ENCODE peak calls at places on chromosomes 7 and 10, in eight cellular contexts. One of them, this sample, is unnamed.

GRCh38 chr7:56079450-56080185 is 13.1 kb downstream of the PHKG1 start:
- DNase-seq in HFF-Myc: peak
- DNase-seq in ecto neural progenitor cell: no peak
- DNase-seq in head of caudate nucleus: peak
- DNase-seq in SK-MEL-5: peak
- DNase-seq in anterior cingulate cortex: peak
- DNase-seq in left ventricle myocardium inferior: peak
- DNase-seq in T-helper 2 cell: no peak
- DNase-seq in this sample: peak

GRCh38 chr10:78316451-78316931 is 282.8 kb downstream of the RPS24 start:
- DNase-seq in T-helper 2 cell: no peak
- DNase-seq in anterior cingulate cortex: no peak
- DNase-seq in SK-MEL-5: no peak
- DNase-seq in left ventricle myocardium inferior: no peak
- DNase-seq in HFF-Myc: peak
- DNase-seq in head of caudate nucleus: no peak
- DNase-seq in ecto neural progenitor cell: peak
- DNase-seq in this sample: no peak

GRCh38 chr10:101402711-101403110 is 48.7 kb downstream of the BTRC start:
- DNase-seq in SK-MEL-5: no peak
- DNase-seq in T-helper 2 cell: no peak
- DNase-seq in ecto neural progenitor cell: no peak
- DNase-seq in HFF-Myc: no peak
- DNase-seq in head of caudate nucleus: no peak
- DNase-seq in anterior cingulate cortex: no peak
- DNase-seq in left ventricle myocardium inferior: no peak
- DNase-seq in this sample: no peak

GRCh38 chr7:157887400-157887799 is 550.6 kb downstream of the DNAJB6 start:
- DNase-seq in head of caudate nucleus: no peak
- DNase-seq in T-helper 2 cell: no peak
- DNase-seq in SK-MEL-5: no peak
- DNase-seq in left ventricle myocardium inferior: no peak
- DNase-seq in ecto neural progenitor cell: no peak
- DNase-seq in anterior cingulate cortex: no peak
- DNase-seq in HFF-Myc: no peak
- DNase-seq in this sample: no peak

GRCh38 chr10:47268696-47269095 is 31.3 kb upstream of the GDF10 start:
- DNase-seq in T-helper 2 cell: no peak
- DNase-seq in left ventricle myocardium inferior: no peak
- DNase-seq in ecto neural progenitor cell: no peak
- DNase-seq in anterior cingulate cortex: no peak
- DNase-seq in head of caudate nucleus: no peak
- DNase-seq in SK-MEL-5: no peak
- DNase-seq in HFF-Myc: no peak
- DNase-seq in this sample: no peak

GRCh38 chr10:74821501-74821900 is 4.9 kb upstream of the KAT6B start:
- DNase-seq in anterior cingulate cortex: no peak
- DNase-seq in left ventricle myocardium inferior: no peak
- DNase-seq in head of caudate nucleus: no peak
- DNase-seq in SK-MEL-5: no peak
- DNase-seq in HFF-Myc: no peak
- DNase-seq in ecto neural progenitor cell: no peak
- DNase-seq in T-helper 2 cell: no peak
- DNase-seq in this sample: no peak

GRCh38 chr7:77765906-77766800 is 32.1 kb downstream of the TMEM60 start:
- DNase-seq in head of caudate nucleus: no peak
- DNase-seq in left ventricle myocardium inferior: no peak
- DNase-seq in T-helper 2 cell: no peak
- DNase-seq in anterior cingulate cortex: no peak
- DNase-seq in HFF-Myc: no peak
- DNase-seq in ecto neural progenitor cell: no peak
- DNase-seq in SK-MEL-5: no peak
- DNase-seq in this sample: no peak

GRCh38 chr7:108497082-108497725 is 28.7 kb downstream of the PNPLA8 start:
- DNase-seq in T-helper 2 cell: no peak
- DNase-seq in left ventricle myocardium inferior: no peak
- DNase-seq in head of caudate nucleus: peak
- DNase-seq in ecto neural progenitor cell: no peak
- DNase-seq in SK-MEL-5: peak
- DNase-seq in HFF-Myc: peak
- DNase-seq in anterior cingulate cortex: no peak
- DNase-seq in this sample: no peak

GRCh38 chr10:108204528-108205313 is 1040.2 kb upstream of the SORCS1 start:
- DNase-seq in HFF-Myc: peak
- DNase-seq in left ventricle myocardium inferior: no peak
- DNase-seq in T-helper 2 cell: no peak
- DNase-seq in ecto neural progenitor cell: no peak
- DNase-seq in anterior cingulate cortex: no peak
- DNase-seq in SK-MEL-5: peak
- DNase-seq in head of caudate nucleus: peak
- DNase-seq in this sample: no peak

GRCh38 chr7:152313879-152314604 is 121.8 kb downstream of the KMT2C start:
- DNase-seq in HFF-Myc: peak
- DNase-seq in left ventricle myocardium inferior: no peak
- DNase-seq in anterior cingulate cortex: no peak
- DNase-seq in SK-MEL-5: peak
- DNase-seq in head of caudate nucleus: no peak
- DNase-seq in T-helper 2 cell: no peak
- DNase-seq in ecto neural progenitor cell: no peak
- DNase-seq in this sample: no peak

GRCh38 chr7:108109216-108109908 is 20.8 kb downstream of the LAMB4 start:
- DNase-seq in HFF-Myc: no peak
- DNase-seq in ecto neural progenitor cell: no peak
- DNase-seq in head of caudate nucleus: no peak
- DNase-seq in left ventricle myocardium inferior: no peak
- DNase-seq in anterior cingulate cortex: no peak
- DNase-seq in SK-MEL-5: peak
- DNase-seq in T-helper 2 cell: no peak
- DNase-seq in this sample: no peak

GRCh38 chr10:52542891-52543290 is 228.8 kb downstream of the DKK1 start:
- DNase-seq in head of caudate nucleus: no peak
- DNase-seq in T-helper 2 cell: no peak
- DNase-seq in HFF-Myc: no peak
- DNase-seq in SK-MEL-5: no peak
- DNase-seq in ecto neural progenitor cell: no peak
- DNase-seq in anterior cingulate cortex: no peak
- DNase-seq in left ventricle myocardium inferior: no peak
- DNase-seq in this sample: no peak

GRCh38 chr7:69889338-69890080 is 291.2 kb downstream of the AUTS2 start:
- DNase-seq in SK-MEL-5: no peak
- DNase-seq in head of caudate nucleus: no peak
- DNase-seq in ecto neural progenitor cell: no peak
- DNase-seq in anterior cingulate cortex: no peak
- DNase-seq in HFF-Myc: no peak
- DNase-seq in left ventricle myocardium inferior: no peak
- DNase-seq in T-helper 2 cell: no peak
- DNase-seq in this sample: no peak

GRCh38 chr10:46019541-46020343 is 10.7 kb downstream of the NCOA4 start:
- DNase-seq in HFF-Myc: no peak
- DNase-seq in head of caudate nucleus: peak
- DNase-seq in T-helper 2 cell: no peak
- DNase-seq in anterior cingulate cortex: no peak
- DNase-seq in ecto neural progenitor cell: no peak
- DNase-seq in SK-MEL-5: no peak
- DNase-seq in left ventricle myocardium inferior: no peak
- DNase-seq in this sample: no peak

GRCh38 chr7:116535416-116535815 is 10.6 kb downstream of the CAV1 start:
- DNase-seq in HFF-Myc: no peak
- DNase-seq in ecto neural progenitor cell: no peak
- DNase-seq in T-helper 2 cell: no peak
- DNase-seq in anterior cingulate cortex: no peak
- DNase-seq in SK-MEL-5: no peak
- DNase-seq in left ventricle myocardium inferior: no peak
- DNase-seq in head of caudate nucleus: no peak
- DNase-seq in this sample: no peak

GRCh38 chr10:76301950-76302349 is 870.5 kb downstream of the LRMDA start:
- DNase-seq in left ventricle myocardium inferior: no peak
- DNase-seq in anterior cingulate cortex: no peak
- DNase-seq in HFF-Myc: no peak
- DNase-seq in T-helper 2 cell: no peak
- DNase-seq in ecto neural progenitor cell: no peak
- DNase-seq in head of caudate nucleus: no peak
- DNase-seq in SK-MEL-5: peak
- DNase-seq in this sample: no peak

GRCh38 chr10:11163990-11164805 is 146.5 kb downstream of the CELF2 start:
- DNase-seq in left ventricle myocardium inferior: peak
- DNase-seq in anterior cingulate cortex: peak
- DNase-seq in T-helper 2 cell: no peak
- DNase-seq in ecto neural progenitor cell: peak
- DNase-seq in HFF-Myc: no peak
- DNase-seq in SK-MEL-5: no peak
- DNase-seq in head of caudate nucleus: peak
- DNase-seq in this sample: no peak

This sample was measured in psoas muscle.